ENCODE peak calls at places on chromosomes 13 and 19, in five cellular contexts. One of them, this sample, is unnamed.

GRCh38 chr19:7855426-7856276 is 18.5 kb downstream of the PRR36 start:
- DNase-seq in bronchial epithelial cell: no peak
- DNase-seq in DMS79 treated with DMSO at 0.1 percent for 48 hours: no peak
- DNase-seq in upper lobe of left lung: no peak
- DNase-seq in D341Med: no peak
- DNase-seq in this sample: no peak

GRCh38 chr13:59689057-59689456 is 474.7 kb downstream of the DIAPH3 start:
- DNase-seq in bronchial epithelial cell: no peak
- DNase-seq in DMS79 treated with DMSO at 0.1 percent for 48 hours: no peak
- DNase-seq in upper lobe of left lung: no peak
- DNase-seq in D341Med: no peak
- DNase-seq in this sample: no peak

GRCh38 chr19:30088567-30088966 is 146.5 kb downstream of the URI1 start:
- DNase-seq in bronchial epithelial cell: no peak
- DNase-seq in DMS79 treated with DMSO at 0.1 percent for 48 hours: no peak
- DNase-seq in upper lobe of left lung: no peak
- DNase-seq in D341Med: no peak
- DNase-seq in this sample: no peak

GRCh38 chr13:111292710-111293485 is 27.5 kb upstream of the TEX29 start:
- DNase-seq in bronchial epithelial cell: no peak
- DNase-seq in DMS79 treated with DMSO at 0.1 percent for 48 hours: no peak
- DNase-seq in upper lobe of left lung: no peak
- DNase-seq in D341Med: no peak
- DNase-seq in this sample: peak

GRCh38 chr13:80242728-80243427 is 98.0 kb downstream of the SPRY2 start:
- DNase-seq in bronchial epithelial cell: no peak
- DNase-seq in DMS79 treated with DMSO at 0.1 percent for 48 hours: no peak
- DNase-seq in upper lobe of left lung: no peak
- DNase-seq in D341Med: no peak
- DNase-seq in this sample: no peak

GRCh38 chr13:50082426-50083283 is 67.4 kb downstream of the KCNRG start:
- DNase-seq in bronchial epithelial cell: peak
- DNase-seq in DMS79 treated with DMSO at 0.1 percent for 48 hours: peak
- DNase-seq in upper lobe of left lung: peak
- DNase-seq in D341Med: peak
- DNase-seq in this sample: peak

GRCh38 chr13:113009743-113010509 is 40.9 kb downstream of the MCF2L start:
- DNase-seq in bronchial epithelial cell: no peak
- DNase-seq in DMS79 treated with DMSO at 0.1 percent for 48 hours: no peak
- DNase-seq in upper lobe of left lung: peak
- DNase-seq in D341Med: no peak
- DNase-seq in this sample: no peak

GRCh38 chr13:44347905-44348304 is 25.7 kb upstream of the SERP2 start:
- DNase-seq in bronchial epithelial cell: no peak
- DNase-seq in DMS79 treated with DMSO at 0.1 percent for 48 hours: no peak
- DNase-seq in upper lobe of left lung: no peak
- DNase-seq in D341Med: no peak
- DNase-seq in this sample: no peak

GRCh38 chr19:19094513-19094912 is 30.7 kb downstream of the SLC25A42 start:
- DNase-seq in bronchial epithelial cell: no peak
- DNase-seq in DMS79 treated with DMSO at 0.1 percent for 48 hours: no peak
- DNase-seq in upper lobe of left lung: no peak
- DNase-seq in D341Med: no peak
- DNase-seq in this sample: no peak

GRCh38 chr19:49672131-49672919 is 4.7 kb upstream of the PRMT1 start:
- DNase-seq in bronchial epithelial cell: peak
- DNase-seq in DMS79 treated with DMSO at 0.1 percent for 48 hours: peak
- DNase-seq in upper lobe of left lung: peak
- DNase-seq in D341Med: peak
- DNase-seq in this sample: peak

GRCh38 chr19:7650148-7650547 is 13.2 kb downstream of the STXBP2 start:
- DNase-seq in bronchial epithelial cell: no peak
- DNase-seq in DMS79 treated with DMSO at 0.1 percent for 48 hours: no peak
- DNase-seq in upper lobe of left lung: no peak
- DNase-seq in D341Med: no peak
- DNase-seq in this sample: no peak

GRCh38 chr13:47892374-47892773 is 108.7 kb downstream of the SUCLA2 start:
- DNase-seq in bronchial epithelial cell: no peak
- DNase-seq in DMS79 treated with DMSO at 0.1 percent for 48 hours: no peak
- DNase-seq in upper lobe of left lung: no peak
- DNase-seq in D341Med: no peak
- DNase-seq in this sample: no peak

GRCh38 chr13:70249332-70250064 is 141.2 kb upstream of the KLHL1 start:
- DNase-seq in bronchial epithelial cell: peak
- DNase-seq in DMS79 treated with DMSO at 0.1 percent for 48 hours: no peak
- DNase-seq in upper lobe of left lung: no peak
- DNase-seq in D341Med: no peak
- DNase-seq in this sample: no peak

GRCh38 chr13:97986841-97987240 is 33.4 kb downstream of the IPO5 start:
- DNase-seq in bronchial epithelial cell: no peak
- DNase-seq in DMS79 treated with DMSO at 0.1 percent for 48 hours: no peak
- DNase-seq in upper lobe of left lung: no peak
- DNase-seq in D341Med: no peak
- DNase-seq in this sample: no peak

GRCh38 chr13:52156724-52157251 is 2.6 kb downstream of the NEK3 start:
- DNase-seq in bronchial epithelial cell: no peak
- DNase-seq in DMS79 treated with DMSO at 0.1 percent for 48 hours: no peak
- DNase-seq in upper lobe of left lung: no peak
- DNase-seq in D341Med: no peak
- DNase-seq in this sample: no peak

GRCh38 chr13:42215578-42216421 is 56.2 kb upstream of the AKAP11 start:
- DNase-seq in bronchial epithelial cell: peak
- DNase-seq in DMS79 treated with DMSO at 0.1 percent for 48 hours: peak
- DNase-seq in upper lobe of left lung: no peak
- DNase-seq in D341Med: peak
- DNase-seq in this sample: peak